ENCODE peak calls at places on chromosomes 6 and 20, in four cellular contexts. O is MM.1S; U is CD8-positive, alpha-beta memory T cell; H is GM12865. T is an unnamed sample.

GRCh38 chr6:79878142-79878748 is 69.1 kb downstream of the ELOVL4 start:
- DNase-seq in H (no peak), U (no peak), O (no peak), T (no peak)

GRCh38 chr6:44569931-44570385 is 182.5 kb downstream of the CDC5L start:
- DNase-seq in O (no peak), H (no peak), U (no peak), T (no peak)

GRCh38 chr6:159836294-159837140 is 36.4 kb downstream of the PNLDC1 start:
- DNase-seq in U (no peak), H (no peak), O (no peak), T (no peak)

GRCh38 chr6:144434308-144434990 is 149.3 kb downstream of the UTRN start:
- DNase-seq in H (no peak), U (no peak), O (no peak), T (no peak)

GRCh38 chr6:117555882-117556498 is 46.3 kb downstream of the GOPC start:
- DNase-seq in O (peak), U (peak), H (peak), T (no peak)

GRCh38 chr6:111804627-111805235 is 68.5 kb downstream of the FYN start:
- DNase-seq in U (peak), O (peak), H (peak), T (no peak)

GRCh38 chr20:33561981-33562601 is 72.2 kb downstream of the CBFA2T2 start:
- DNase-seq in U (no peak), O (no peak), H (no peak), T (no peak)

GRCh38 chr6:41492261-41492891 is 53.8 kb upstream of the FOXP4 start:
- DNase-seq in H (peak), U (no peak), O (no peak), T (no peak)

GRCh38 chr6:33985333-33985751 is 160.5 kb downstream of the GRM4 start:
- DNase-seq in O (no peak), U (no peak), H (no peak), T (no peak)

GRCh38 chr6:12010635-12011275 is 1.4 kb upstream of the HIVEP1 start:
- DNase-seq in U (no peak), H (no peak), O (peak), T (no peak)

GRCh38 chr6:26205161-26205624 is 118.0 kb downstream of the HFE start:
- DNase-seq in U (peak), H (peak), O (peak), T (peak)

GRCh38 chr6:84764332-84765049 is at the start of gene TBX18:
- DNase-seq in U (no peak), O (no peak), H (no peak), T (no peak)

GRCh38 chr6:27139753-27140522 is 107.6 kb upstream of the PRSS16 start:
- DNase-seq in O (peak), H (peak), U (no peak), T (peak)

GRCh38 chr6:139364302-139364981 is 10.0 kb downstream of the CITED2 start:
- DNase-seq in U (no peak), H (peak), O (peak), T (peak)

GRCh38 chr20:1630186-1630585 is 10.4 kb upstream of the SIRPB1 start:
- DNase-seq in U (no peak), H (no peak), O (no peak), T (no peak)

GRCh38 chr6:116858060-116858459 is 19.0 kb upstream of the RFX6 start:
- DNase-seq in O (no peak), H (no peak), U (no peak), T (no peak)

GRCh38 chr20:62570897-62571666 is 71.2 kb upstream of the SLCO4A1 start:
- DNase-seq in H (no peak), U (no peak), O (no peak), T (peak)

GRCh38 chr6:125014157-125014957 is 52.1 kb downstream of the RNF217 start:
- DNase-seq in U (no peak), H (no peak), O (no peak), T (peak)

GRCh38 chr6:16929814-16930213 is 168.6 kb upstream of the ATXN1 start:
- DNase-seq in H (no peak), O (no peak), U (no peak), T (no peak)

GRCh38 chr6:160883999-160884398 is 107.6 kb upstream of the MAP3K4 start:
- DNase-seq in H (no peak), O (no peak), U (no peak), T (no peak)

GRCh38 chr6:69090132-69090531 is 455.1 kb downstream of the ADGRB3 start:
- DNase-seq in H (no peak), O (no peak), U (no peak), T (no peak)

GRCh38 chr6:168284187-168284586 is 35.4 kb downstream of the DACT2 start:
- DNase-seq in H (no peak), O (no peak), U (no peak), T (no peak)

GRCh38 chr6:133301739-133302138 is 60.6 kb downstream of the EYA4 start:
- DNase-seq in H (no peak), O (no peak), U (no peak), T (no peak)

GRCh38 chr6:113596907-113597583 is 260.1 kb upstream of the MARCKS start:
- DNase-seq in O (no peak), U (no peak), H (peak), T (no peak)

GRCh38 chr6:137728386-137729349 is 138.4 kb upstream of the TNFAIP3 start:
- DNase-seq in O (no peak), H (no peak), U (no peak), T (no peak)

GRCh38 chr6:52497652-52498408 is 77.7 kb downstream of the EFHC1 start:
- DNase-seq in H (peak), U (no peak), O (peak), T (no peak)

GRCh38 chr20:2137552-2138201 is 36.0 kb downstream of the STK35 start:
- DNase-seq in H (no peak), O (no peak), U (no peak), T (no peak)

GRCh38 chr6:6847591-6847990 is 259.1 kb downstream of the LY86 start:
- DNase-seq in U (no peak), H (no peak), O (no peak), T (no peak)

GRCh38 chr20:64130271-64130670 is 22.9 kb upstream of the NPBWR2 start:
- DNase-seq in U (no peak), O (no peak), H (no peak), T (no peak)

GRCh38 chr20:64133951-64134407 is 26.6 kb upstream of the NPBWR2 start:
- DNase-seq in O (no peak), H (peak), U (no peak), T (no peak)

GRCh38 chr20:64129146-64129782 is 21.9 kb upstream of the NPBWR2 start:
- DNase-seq in H (no peak), U (no peak), O (no peak), T (no peak)

GRCh38 chr20:64131406-64131805 is 24.0 kb upstream of the NPBWR2 start:
- DNase-seq in O (no peak), U (no peak), H (peak), T (no peak)

DNA sequence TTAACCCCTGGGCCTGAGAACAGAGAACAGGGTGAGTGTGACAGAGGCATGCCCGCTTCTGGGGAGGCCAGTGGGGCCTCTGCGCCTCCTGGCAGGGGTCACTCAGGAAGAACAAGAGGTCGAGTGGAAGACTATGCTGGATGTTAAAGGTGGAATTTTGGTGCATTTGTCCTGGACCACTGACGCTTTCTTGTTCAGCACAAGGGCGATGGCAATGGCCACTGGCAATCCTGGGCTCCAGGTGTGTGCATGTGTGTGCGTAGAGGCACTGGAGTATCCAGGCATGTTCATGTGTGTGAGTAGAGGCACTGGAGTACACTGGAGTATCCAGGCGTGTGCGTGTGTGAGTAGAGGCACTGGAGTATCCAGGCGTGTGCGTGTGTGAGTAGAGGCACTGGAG is 23.5 kb upstream of the NPBWR2 start:
- DNase-seq in H (no peak), U (no peak), O (no peak), T (no peak)
- H3K4me3 ChIP-seq in H (no peak), U (no peak), O (no peak), T (no peak)

GRCh38 chr20:13784271-13784892 is 337 bp downstream of the ESF1 start:
- DNase-seq in H (no peak), U (no peak), O (no peak), T (no peak)
- H3K4me3 ChIP-seq in H (peak), U (peak), O (peak), T (peak)

DNA sequence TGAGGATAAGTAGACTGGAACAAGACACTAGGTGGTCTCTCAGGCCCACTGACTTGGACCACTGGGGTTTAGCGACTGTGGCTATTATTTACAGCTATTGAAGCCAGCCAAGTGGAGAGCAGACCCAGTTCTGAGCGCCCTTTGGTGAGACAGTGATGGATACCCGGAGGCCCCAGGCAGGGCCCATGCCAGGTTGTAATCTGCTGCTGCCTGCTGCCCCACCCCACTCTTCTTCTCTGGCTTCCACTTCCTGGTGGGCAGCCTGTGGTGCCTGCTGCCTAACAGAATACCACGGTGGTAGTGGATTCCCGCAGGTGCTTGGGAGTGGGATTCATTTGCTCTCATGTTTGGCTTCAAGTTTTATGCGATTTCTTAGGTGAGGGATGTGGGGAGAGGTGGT is 570 bp downstream of the RAB44 start:
- DNase-seq in H (no peak), U (no peak), O (no peak), T (no peak)
- H3K4me3 ChIP-seq in H (no peak), U (no peak), O (no peak), T (peak)

DNA sequence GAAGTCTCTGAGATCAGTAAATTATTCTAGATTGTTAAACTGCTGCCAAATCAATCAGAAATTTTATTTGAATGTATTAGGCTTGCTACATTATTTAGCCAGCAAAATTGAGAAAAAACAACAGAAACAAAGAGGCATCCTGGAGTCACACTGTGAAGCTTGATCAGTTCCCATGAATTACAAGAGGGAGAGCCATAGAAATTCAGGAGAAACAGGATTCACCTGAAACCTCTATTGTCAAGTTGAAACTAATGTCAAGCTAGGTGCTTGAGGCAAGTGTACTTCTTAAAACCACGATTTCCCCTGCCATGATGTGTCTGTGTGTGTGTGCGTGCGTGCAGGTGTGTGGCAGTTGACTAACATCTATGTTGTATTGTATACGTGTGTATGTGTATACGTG is 439.1 kb upstream of the NOX3 start:
- DNase-seq in H (no peak), U (no peak), O (no peak), T (peak)
- H3K4me3 ChIP-seq in H (no peak), U (no peak), O (no peak), T (no peak)

DNA sequence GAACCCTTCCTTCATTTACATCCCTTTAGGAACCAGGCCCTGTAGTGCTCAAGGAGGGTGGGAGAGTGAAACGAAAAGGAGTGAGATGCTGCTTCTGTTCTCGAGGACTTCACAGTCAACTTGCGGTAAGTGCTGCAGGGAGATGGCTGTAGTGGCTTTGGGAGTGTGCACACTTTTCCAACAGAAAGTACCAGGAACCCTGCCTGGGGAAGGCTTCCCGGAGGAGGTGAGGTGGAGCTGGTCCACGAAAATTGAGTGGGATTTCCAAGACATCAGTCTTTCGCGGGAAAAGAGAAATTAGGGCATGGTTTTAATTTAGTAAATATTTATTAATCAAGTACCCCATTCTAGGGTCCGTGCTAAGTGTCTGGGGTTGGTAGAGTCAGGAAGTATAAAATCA is 12.7 kb downstream of the TRIM31 start:
- DNase-seq in U (no peak), H (no peak), O (no peak), T (no peak)
- H3K4me3 ChIP-seq in U (no peak), H (no peak), O (no peak), T (no peak)

DNA sequence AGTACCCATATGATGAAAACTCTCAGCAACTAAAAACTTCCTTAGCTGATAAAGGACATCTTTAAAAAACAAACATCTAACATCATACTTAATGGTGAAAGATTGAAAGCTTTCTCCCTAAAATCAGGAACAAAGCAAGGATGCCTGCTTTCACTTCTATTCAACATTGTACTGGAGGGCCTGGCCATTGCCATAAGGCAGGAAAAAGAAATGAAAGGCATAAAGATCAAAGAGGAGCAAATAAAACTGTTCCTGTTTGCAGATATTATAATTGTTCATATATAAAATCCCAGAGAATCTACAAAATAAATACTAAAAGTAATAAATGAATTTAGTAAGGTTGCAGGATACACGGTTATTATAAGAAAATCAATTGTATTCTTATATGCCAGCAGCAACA is 124.6 kb upstream of the ARMC2 start:
- DNase-seq in H (no peak), O (no peak), U (no peak), T (no peak)
- H3K4me3 ChIP-seq in H (no peak), O (no peak), U (no peak), T (no peak)

GRCh38 chr6:19834858-19835257 is 2.3 kb upstream of the ID4 start:
- DNase-seq in H (no peak), U (no peak), O (no peak), T (no peak)

GRCh38 chr6:19835605-19836004 is 1.6 kb upstream of the ID4 start:
- DNase-seq in U (no peak), O (no peak), H (no peak), T (no peak)

GRCh38 chr6:19837511-19838441 is 606 bp downstream of the ID4 start:
- DNase-seq in O (no peak), U (no peak), H (no peak), T (no peak)

GRCh38 chr6:19838442-19839236 is 1.5 kb downstream of the ID4 start:
- DNase-seq in O (no peak), H (peak), U (no peak), T (no peak)

GRCh38 chr6:19836799-19837510 is at the start of gene ID4:
- DNase-seq in O (no peak), H (no peak), U (no peak), T (no peak)
- H3K4me3 ChIP-seq in O (no peak), H (no peak), U (no peak), T (no peak)

DNA sequence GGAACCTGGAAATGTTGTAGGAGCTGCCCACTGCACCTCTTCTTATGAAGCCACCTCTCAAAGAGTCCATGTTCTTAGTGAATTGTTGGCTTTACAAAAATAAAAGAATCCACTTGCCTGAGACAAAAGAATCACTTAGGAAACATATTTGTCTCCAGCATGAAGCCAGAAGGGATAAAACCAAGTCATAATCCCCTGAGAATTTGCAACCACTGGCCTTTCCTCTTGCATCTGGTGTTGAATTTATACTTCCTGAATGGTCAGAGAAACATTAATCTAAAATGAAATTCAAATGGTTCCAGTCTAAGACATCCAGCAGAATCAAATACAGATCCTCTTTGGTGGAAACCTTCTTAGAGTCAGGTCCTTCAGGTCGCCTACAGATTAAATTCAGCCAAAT is 192.5 kb upstream of the ECI2 start:
- DNase-seq in H (no peak), O (no peak), U (no peak), T (no peak)
- H3K4me3 ChIP-seq in H (no peak), O (no peak), U (no peak), T (no peak)

GRCh38 chr6:75217203-75217602 is 11.3 kb upstream of the COL12A1 start:
- DNase-seq in O (no peak), U (no peak), H (no peak), T (no peak)
- H3K4me3 ChIP-seq in O (no peak), U (no peak), H (no peak), T (no peak)

DNA sequence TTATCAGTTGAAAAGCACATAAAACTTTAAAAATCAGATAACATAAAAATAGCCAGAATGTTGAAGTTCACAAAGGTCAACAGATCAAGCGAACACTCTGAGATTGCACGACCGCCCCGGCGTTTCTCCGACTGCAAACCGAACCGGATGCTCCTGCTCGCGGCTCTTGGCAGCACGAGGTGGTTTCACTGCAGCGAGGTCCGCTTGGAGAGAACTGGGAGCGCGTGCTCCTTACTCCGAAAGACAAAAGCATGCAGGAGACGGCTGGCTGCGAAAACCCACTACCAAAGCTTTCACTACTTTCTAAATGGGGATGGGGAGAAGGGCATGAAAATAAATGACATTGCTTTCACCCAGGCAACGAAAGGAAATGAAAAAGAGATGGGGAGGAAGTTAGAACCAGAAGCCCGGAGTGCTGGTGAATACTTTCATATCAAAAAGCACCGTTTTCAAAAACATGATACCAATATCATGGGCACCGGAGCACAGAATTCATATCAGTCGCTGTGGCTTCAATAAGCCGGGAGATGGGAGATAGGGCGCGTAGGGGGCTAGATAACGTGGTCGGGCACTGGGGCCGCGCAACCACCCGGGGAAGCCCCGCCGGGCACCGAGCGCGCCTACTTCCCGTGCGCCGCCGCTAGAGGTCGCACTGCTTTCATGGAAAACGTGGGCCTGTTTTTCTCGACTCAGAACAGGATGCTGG is 8.3 kb upstream of the ANKRD60 start:
- DNase-seq in U (peak), O (peak), H (peak), T (peak)
- H3K4me3 ChIP-seq in U (peak), O (peak), H (peak), T (peak)